ENCODE peak calls at places on chromosomes 7 and 10, in nine cellular contexts. Q is nephron progenitor cell; R is activated naive CD8-positive, alpha-beta T cell treated with anti-CD3 and anti-CD28 coated beads, Interleukin-2, amount 10 ng/mL, durations not matched to agents 7 days and 5 days; F is HuH-7.5; Y is GM13977; Z is hepatocyte; V is cardiac fibroblast; O is globus pallidus; S is stimulated activated CD4-positive, alpha-beta T cell treated with anti-CD3 and anti-CD28 coated beads, Interleukin-15, amount 100 ng/mL, for 24 hours. I is an unnamed sample.

GRCh38 chr10:28393956-28394568 is 91.2 kb upstream of the MPP7 start:
- DNase-seq in Q (peak), R (peak), F (peak), Y (peak), Z (peak), V (peak), O (peak), S (peak), I (no peak)

GRCh38 chr7:86932038-86932512 is 127.4 kb downstream of the ELAPOR2 start:
- DNase-seq in Q (no peak), R (no peak), F (no peak), Y (no peak), Z (no peak), V (peak), O (no peak), S (peak), I (no peak)

GRCh38 chr7:47370461-47371042 is 211.4 kb downstream of the TNS3 start:
- DNase-seq in Q (no peak), R (no peak), F (no peak), Y (no peak), Z (no peak), V (no peak), O (no peak), S (no peak), I (no peak)

GRCh38 chr10:6151087-6151977 is 51.4 kb upstream of the PFKFB3 start:
- DNase-seq in Q (peak), R (peak), F (peak), Y (peak), Z (peak), V (peak), O (peak), S (peak), I (peak)

GRCh38 chr7:140214075-140214684 is 37.4 kb upstream of the KDM7A start:
- DNase-seq in Q (no peak), R (no peak), F (no peak), Y (no peak), Z (no peak), V (peak), O (no peak), S (peak), I (peak)

GRCh38 chr10:45004661-45005060 is 3.9 kb downstream of the ZNF22 start:
- DNase-seq in Q (no peak), R (no peak), F (no peak), Y (no peak), Z (no peak), V (no peak), O (no peak), S (no peak), I (no peak)

GRCh38 chr10:102484021-102484420 is 18.5 kb downstream of the ACTR1A start:
- DNase-seq in Q (no peak), R (no peak), F (no peak), Y (no peak), Z (no peak), V (no peak), O (no peak), S (no peak), I (no peak)

GRCh38 chr10:97593423-97593822 is 3.9 kb downstream of the C10orf62 start:
- DNase-seq in Q (no peak), R (no peak), F (no peak), Y (no peak), Z (no peak), V (peak), O (no peak), S (no peak), I (no peak)

GRCh38 chr10:24360286-24361127 is 151.6 kb downstream of the KIAA1217 start:
- DNase-seq in Q (peak), R (no peak), F (peak), Y (peak), Z (peak), V (peak), O (peak), S (peak), I (no peak)

GRCh38 chr7:45595809-45596664 is 21.9 kb downstream of the ADCY1 start:
- DNase-seq in Q (no peak), R (no peak), F (no peak), Y (no peak), Z (no peak), V (no peak), O (no peak), S (no peak), I (no peak)

GRCh38 chr7:157396316-157397035 is 59.7 kb downstream of the DNAJB6 start:
- DNase-seq in Q (no peak), R (no peak), F (no peak), Y (no peak), Z (no peak), V (no peak), O (no peak), S (no peak), I (no peak)

GRCh38 chr10:104664205-104664604 is 23.1 kb downstream of the SORCS3 start:
- DNase-seq in Q (no peak), R (no peak), F (no peak), Y (no peak), Z (peak), V (no peak), O (no peak), S (no peak), I (no peak)

GRCh38 chr7:38105874-38106483 is 72.1 kb upstream of the STARD3NL start:
- DNase-seq in Q (peak), R (no peak), F (no peak), Y (peak), Z (peak), V (peak), O (peak), S (peak), I (peak)

I was measured in GM06990.